ENCODE peak calls at places on chromosome 11, in four cellular contexts. D, M, I and J are unnamed samples.

GRCh38 chr11:35223429-35223828 is 84.5 kb downstream of the CD44 start:
- DNase-seq in D (no peak), I (peak), M (no peak), J (no peak)

GRCh38 chr11:70568504-70569172 is 170.3 kb downstream of the CTTN start:
- DNase-seq in I (peak), D (no peak), M (no peak), J (peak)

GRCh38 chr11:8387141-8387540 is 123.5 kb upstream of the LMO1 start:
- DNase-seq in M (no peak), D (no peak), I (no peak), J (no peak)

GRCh38 chr11:104946907-104947306 is 21.5 kb downstream of the CASP4 start:
- DNase-seq in M (peak), D (peak), I (peak), J (peak)

GRCh38 chr11:97963528-97964331 is 1057.0 kb upstream of the CNTN5 start:
- DNase-seq in M (no peak), D (no peak), I (peak), J (peak)

GRCh38 chr11:27234043-27234668 is 128.9 kb downstream of the CCDC34 start:
- DNase-seq in I (peak), M (peak), D (peak), J (no peak)

GRCh38 chr11:18368236-18368635 is 26.1 kb upstream of the LDHA start:
- DNase-seq in I (peak), M (no peak), D (no peak), J (no peak)

GRCh38 chr11:66852466-66853241 is 4.2 kb upstream of the LRFN4 start:
- DNase-seq in M (no peak), I (no peak), D (no peak), J (no peak)

GRCh38 chr11:61756452-61757212 is 4.2 kb downstream of the MYRF start:
- DNase-seq in D (peak), M (peak), I (peak), J (peak)

GRCh38 chr11:67345247-67345948 is 7.9 kb downstream of the POLD4 start:
- DNase-seq in I (no peak), M (no peak), D (no peak), J (no peak)

GRCh38 chr11:2778630-2779498 is 79.1 kb upstream of the KCNQ1OT1 start:
- DNase-seq in D (peak), M (peak), I (peak), J (peak)

GRCh38 chr11:31813242-31813960 is 2.3 kb upstream of the PAX6 start:
- DNase-seq in D (no peak), M (no peak), I (no peak), J (no peak)

GRCh38 chr11:46918087-46918751 is at the start of gene LRP4:
- DNase-seq in D (peak), I (no peak), M (no peak), J (no peak)

GRCh38 chr11:68448604-68449011 is 11.9 kb upstream of the PPP6R3 start:
- DNase-seq in D (no peak), I (no peak), M (no peak), J (no peak)

GRCh38 chr11:69553416-69554357 is 72.2 kb downstream of the LINC01488 start:
- DNase-seq in I (no peak), M (no peak), D (no peak), J (no peak)

GRCh38 chr11:11910541-11910940 is 68.8 kb downstream of the USP47 start:
- DNase-seq in I (no peak), M (no peak), D (no peak), J (no peak)

GRCh38 chr11:96361778-96362177 is 18.8 kb upstream of the MAML2 start:
- DNase-seq in M (no peak), D (no peak), I (peak), J (peak)

GRCh38 chr11:105524286-105524685 is 85.6 kb upstream of the GRIA4 start:
- DNase-seq in I (no peak), D (no peak), M (no peak), J (no peak)

GRCh38 chr11:69321877-69322350 is 28.0 kb downstream of the MYEOV start:
- DNase-seq in I (peak), M (no peak), D (no peak), J (no peak)

GRCh38 chr11:48106166-48106565 is 110.4 kb upstream of the OR4B1 start:
- DNase-seq in M (no peak), D (no peak), I (no peak), J (no peak)

GRCh38 chr11:76361365-76361764 is 19.6 kb downstream of the THAP12 start:
- DNase-seq in D (no peak), I (no peak), M (no peak), J (no peak)

GRCh38 chr11:133291672-133292265 is 240.5 kb downstream of the OPCML start:
- DNase-seq in I (no peak), M (no peak), D (no peak), J (no peak)
- TF ChIP-seq MAZ in I (no peak), M (no peak), D (no peak), J (no peak)

GRCh38 chr11:101444164-101444563 is 139.6 kb downstream of the TRPC6 start:
- DNase-seq in D (no peak), M (no peak), I (no peak), J (no peak)
- TF ChIP-seq MAZ in D (no peak), M (no peak), I (no peak), J (no peak)

DNA sequence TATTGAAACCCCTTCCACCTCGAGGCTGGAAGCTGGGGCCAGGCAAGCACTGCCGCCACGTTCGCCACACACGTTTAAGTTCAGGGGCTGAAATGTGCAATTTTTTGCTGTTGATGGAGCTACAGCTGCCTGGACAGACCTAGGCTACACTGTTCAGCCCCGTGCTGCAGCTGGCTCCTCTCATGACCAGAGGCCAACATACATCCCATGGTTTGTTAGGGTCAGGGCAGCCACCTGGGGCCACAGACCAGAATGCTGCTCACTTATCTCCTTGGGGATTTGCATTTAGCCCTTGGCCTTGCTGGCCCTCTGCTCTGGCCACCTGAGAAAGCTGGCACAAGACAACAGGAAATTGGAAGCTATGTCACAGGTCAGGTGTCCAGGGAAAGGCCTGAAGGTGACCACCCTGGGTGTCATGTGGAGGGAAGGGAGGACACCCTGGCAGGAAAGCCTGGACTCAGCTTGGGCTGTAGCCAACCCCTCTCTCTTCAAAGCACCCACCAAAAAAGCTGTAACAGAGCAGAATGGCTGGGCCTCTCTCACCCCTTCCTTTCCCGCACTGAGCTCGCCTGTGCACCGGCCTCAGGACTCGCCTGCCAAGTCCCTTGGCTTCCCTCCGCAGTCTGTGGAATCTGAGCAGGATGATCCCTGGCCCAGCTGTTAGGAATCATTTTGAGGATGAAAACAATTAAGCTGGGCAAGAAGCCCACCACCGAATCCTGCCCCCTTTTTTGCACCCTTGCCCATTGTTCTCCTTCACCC is 86.3 kb downstream of the SNX19 start:
- DNase-seq in D (no peak), M (no peak), I (no peak), J (no peak)
- TF ChIP-seq MAZ in D (no peak), M (no peak), I (no peak), J (no peak)

GRCh38 chr11:74463216-74463615 is 4.1 kb downstream of the KCNE3 start:
- DNase-seq in M (no peak), D (no peak), I (no peak), J (no peak)

GRCh38 chr11:74460065-74460464 is 7.3 kb downstream of the KCNE3 start:
- DNase-seq in M (no peak), D (no peak), I (no peak), J (peak)

GRCh38 chr11:74460481-74461154 is 6.7 kb downstream of the KCNE3 start:
- DNase-seq in I (peak), D (no peak), M (no peak), J (peak)

GRCh38 chr11:74462631-74463030 is 4.7 kb downstream of the KCNE3 start:
- DNase-seq in I (no peak), D (no peak), M (no peak), J (no peak)

GRCh38 chr11:74462009-74462408 is 5.3 kb downstream of the KCNE3 start:
- DNase-seq in M (peak), I (no peak), D (no peak), J (peak)
- TF ChIP-seq MAZ in M (peak), I (peak), D (no peak), J (peak)

GRCh38 chr11:122677256-122677655 is 21.7 kb downstream of the UBASH3B start:
- DNase-seq in D (no peak), I (no peak), M (no peak), J (no peak)

GRCh38 chr11:122673706-122674105 is 18.2 kb downstream of the UBASH3B start:
- DNase-seq in D (no peak), I (peak), M (no peak), J (no peak)

GRCh38 chr11:122678406-122678805 is 22.9 kb downstream of the UBASH3B start:
- DNase-seq in I (no peak), M (no peak), D (no peak), J (no peak)

GRCh38 chr11:122679441-122679840 is 23.9 kb downstream of the UBASH3B start:
- DNase-seq in M (no peak), D (no peak), I (no peak), J (no peak)

GRCh38 chr11:122676638-122677037 is 21.1 kb downstream of the UBASH3B start:
- DNase-seq in M (peak), I (no peak), D (peak), J (no peak)
- TF ChIP-seq MAZ in M (no peak), I (no peak), D (no peak), J (no peak)

GRCh38 chr11:120547871-120548681 is 36.5 kb downstream of the GRIK4 start:
- DNase-seq in M (peak), I (peak), D (peak), J (no peak)

GRCh38 chr11:120547301-120547700 is 35.8 kb downstream of the GRIK4 start:
- DNase-seq in M (no peak), I (peak), D (no peak), J (no peak)

GRCh38 chr11:120549346-120549745 is 37.8 kb downstream of the GRIK4 start:
- DNase-seq in D (no peak), I (no peak), M (no peak), J (no peak)

GRCh38 chr11:120550007-120550406 is 38.5 kb downstream of the GRIK4 start:
- DNase-seq in I (no peak), M (no peak), D (no peak), J (no peak)

GRCh38 chr11:120548682-120549209 is 37.2 kb downstream of the GRIK4 start:
- DNase-seq in I (no peak), D (no peak), M (no peak), J (no peak)
- TF ChIP-seq MAZ in I (no peak), D (no peak), M (no peak), J (no peak)

GRCh38 chr11:134068829-134069425 is at the start of gene JAM3:
- DNase-seq in I (peak), D (peak), M (peak), J (peak)
- TF ChIP-seq MAZ in I (peak), D (no peak), M (no peak), J (no peak)